ENCODE peak calls at places on chromosomes 7 and 10, in ten cellular contexts. C is hepatocyte, X is iris pigment epithelial cell, I is NCI-H1105 treated with DMSO at 0.1 percent for 48 hours, E is aorta, Q is uterus, Y is T-helper 17 cell, A is mesenteric fat pad, V is nephron progenitor cell, Z is NCI-H1092. N is an unnamed sample.

GRCh38 chr10:78924319-78925003 is 144.3 kb upstream of the ZMIZ1 start:
- DNase-seq in Z (no peak), A (no peak), X (no peak), E (no peak), C (no peak), V (no peak), I (no peak), Y (no peak), Q (no peak), N (no peak)

GRCh38 chr7:2450198-2451107 is 25.7 kb downstream of the GRIFIN start:
- DNase-seq in E (no peak), C (no peak), Y (no peak), V (no peak), A (no peak), Z (no peak), X (no peak), I (no peak), Q (no peak), N (no peak)

GRCh38 chr7:75663302-75663907 is 75.3 kb downstream of the HIP1 start:
- DNase-seq in Y (no peak), Z (no peak), V (no peak), A (no peak), C (no peak), E (no peak), I (no peak), Q (no peak), X (no peak), N (no peak)

GRCh38 chr7:31648288-31648687 is 38.7 kb upstream of the PPP1R17 start:
- DNase-seq in I (peak; percentile 48), V (no peak), Q (no peak), E (no peak), Y (no peak), C (no peak), X (no peak), Z (no peak), A (no peak), N (no peak)

GRCh38 chr7:148142660-148143248 is 447.8 kb upstream of the C7orf33 start:
- DNase-seq in Y (no peak), A (no peak), Q (no peak), C (peak; percentile 71), X (peak; percentile 38), I (peak; percentile 73), V (peak; percentile 25), E (no peak), Z (peak; percentile 70), N (no peak)

GRCh38 chr7:127252380-127252718 is 392 bp downstream of the GRM8 start:
- DNase-seq in A (no peak), Q (no peak), C (no peak), Z (peak; percentile 33), V (peak; percentile 20), I (peak; percentile 67), E (no peak), Y (no peak), X (no peak), N (no peak)

GRCh38 chr7:132611056-132611455 is 34.8 kb upstream of the PLXNA4 start:
- DNase-seq in V (no peak), A (no peak), I (no peak), Z (no peak), E (no peak), Q (no peak), X (no peak), C (no peak), Y (no peak), N (no peak)

GRCh38 chr10:102003541-102003940 is 52.4 kb downstream of the ARMH3 start:
- DNase-seq in X (peak; percentile 79), Q (no peak), A (no peak), E (no peak), V (no peak), I (peak; percentile 6), C (no peak), Y (no peak), Z (no peak), N (no peak)

GRCh38 chr7:44287488-44288380 is 37.7 kb downstream of the CAMK2B start:
- DNase-seq in Q (peak; percentile 7), Y (no peak), E (no peak), C (no peak), V (no peak), A (peak; percentile 81), X (no peak), Z (no peak), I (no peak), N (peak; percentile 68)

GRCh38 chr10:69890065-69890831 is 88.5 kb downstream of the COL13A1 start:
- DNase-seq in I (no peak), A (no peak), Q (no peak), Z (no peak), Y (no peak), V (no peak), X (no peak), C (no peak), E (no peak), N (no peak)